ENCODE peak calls at places on chromosome 19, in five cellular contexts. P is dorsolateral prefrontal cortex, K is Peyer's patch, U is fibroblast of mammary gland, N is AG04450. O is an unnamed sample.

GRCh38 chr19:15427350-15427700 is 8.5 kb upstream of the AKAP8L start:
- DNase-seq in K (peak; percentile 43), U (no peak), N (no peak), P (no peak), O (no peak)

GRCh38 chr19:29596080-29596479 is 10.0 kb upstream of the POP4 start:
- DNase-seq in P (peak; percentile 4), K (no peak), N (no peak), U (no peak), O (no peak)

GRCh38 chr19:42250249-42250665 is 4.7 kb downstream of the ERF start:
- DNase-seq in N (no peak), U (no peak), K (no peak), P (no peak), O (no peak)

GRCh38 chr19:14473915-14474578 is 1.1 kb downstream of the PTGER1 start:
- DNase-seq in U (no peak), P (peak; percentile 55), N (no peak), K (no peak), O (no peak)

GRCh38 chr19:32172761-32173160 is 172.6 kb upstream of the ZNF507 start:
- DNase-seq in U (no peak), K (no peak), N (no peak), P (no peak), O (no peak)

GRCh38 chr19:28103916-28104315 is 1109.0 kb downstream of the UQCRFS1 start:
- DNase-seq in P (no peak), N (no peak), U (no peak), K (no peak), O (no peak)

GRCh38 chr19:41997851-41998229 is 3.8 kb upstream of the ATP1A3 start:
- DNase-seq in P (peak; percentile 78), U (no peak), N (no peak), K (no peak), O (no peak)

GRCh38 chr19:8456064-8456463 is 11.3 kb downstream of the HNRNPM start:
- DNase-seq in P (no peak), U (no peak), K (no peak), N (no peak), O (no peak)

GRCh38 chr19:33396701-33397535 is 23.4 kb downstream of the CEBPG start:
- DNase-seq in K (peak; percentile 47), N (no peak), P (peak; percentile 38), U (no peak), O (no peak)

GRCh38 chr19:49716154-49716553 is 25.2 kb downstream of the CPT1C start:
- DNase-seq in K (no peak), U (no peak), P (no peak), N (no peak), O (no peak)

GRCh38 chr19:42389899-42390298 is at the start of gene CNFN:
- DNase-seq in P (no peak), K (no peak), U (no peak), N (no peak), O (no peak)

GRCh38 chr19:38812841-38813320 is at the start of gene LGALS4:
- DNase-seq in N (no peak), U (no peak), P (no peak), K (peak; percentile 93), O (no peak)

GRCh38 chr19:28456264-28456663 is 756.7 kb downstream of the UQCRFS1 start:
- DNase-seq in U (no peak), K (no peak), N (no peak), P (no peak), O (no peak)

GRCh38 chr19:31308781-31309180 is 40.5 kb downstream of the TSHZ3 start:
- DNase-seq in K (no peak), N (no peak), U (no peak), P (no peak), O (no peak)

GRCh38 chr19:56309511-56310185 is 5.0 kb downstream of the ZSCAN5A start:
- DNase-seq in K (peak; percentile 58), P (no peak), N (no peak), U (peak; percentile 41), O (peak; percentile 30)

GRCh38 chr19:1294688-1295087 is 9.0 kb downstream of the EFNA2 start:
- DNase-seq in U (no peak), N (no peak), K (no peak), P (no peak), O (no peak)

GRCh38 chr19:31314156-31314555 is 35.1 kb downstream of the TSHZ3 start:
- DNase-seq in P (no peak), K (no peak), N (no peak), U (no peak), O (no peak)

GRCh38 chr19:17079710-17080440 is 4.3 kb downstream of the MYO9B start:
- DNase-seq in N (peak; percentile 99), P (peak; percentile 87), K (peak; percentile 59), U (peak; percentile 99), O (no peak)

DNA sequence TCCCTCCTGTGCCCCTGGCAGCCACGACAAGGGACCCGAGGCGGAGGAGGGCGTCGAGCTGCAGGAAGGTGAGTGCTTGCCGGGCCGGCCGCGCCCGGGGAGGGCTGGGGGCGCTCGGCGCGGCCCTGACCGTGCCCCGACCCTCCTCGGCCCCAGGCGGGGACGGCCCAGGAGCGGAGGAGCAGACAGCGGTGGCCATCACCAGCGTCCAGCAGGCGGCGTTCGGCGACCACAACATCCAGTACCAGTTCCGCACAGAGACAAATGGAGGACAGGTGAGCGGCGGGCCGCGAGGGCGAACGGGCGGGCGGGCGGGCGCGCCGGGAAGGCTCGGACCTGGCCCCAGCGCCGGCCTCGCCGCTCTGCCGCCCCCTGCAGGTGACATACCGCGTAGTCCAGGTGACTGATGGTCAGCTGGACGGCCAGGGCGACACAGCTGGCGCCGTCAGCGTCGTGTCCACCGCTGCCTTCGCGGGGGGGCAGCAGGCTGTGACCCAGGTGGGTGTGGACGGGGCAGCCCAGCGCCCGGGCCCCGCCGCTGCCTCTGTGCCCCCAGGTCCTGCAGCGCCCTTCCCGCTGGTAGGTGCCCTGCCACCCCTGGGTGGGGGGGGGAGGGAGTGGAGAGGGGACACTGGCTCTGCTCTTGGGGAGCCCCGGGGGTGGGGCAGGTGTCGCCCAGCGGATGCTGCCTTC is 809 bp downstream of the USF2 start:
- DNase-seq in N (peak; percentile 26), P (peak; percentile 89), K (peak; percentile 94), U (peak; percentile 74), O (peak; percentile 70)
- H3K4me3 ChIP-seq in N (peak overlapping the region; percentile 62), P (peak overlapping the region; percentile 84), K (peak overlapping the region; percentile 84), U (peak overlapping the region; percentile 38), O (peak overlapping the region; percentile 45)

GRCh38 chr19:55146648-55147218 is 2.3 kb downstream of the TNNT1 start:
- DNase-seq in N (no peak), K (no peak), P (no peak), U (no peak), O (no peak)

GRCh38 chr19:55149078-55150003 is at the start of gene TNNT1:
- DNase-seq in P (no peak), N (no peak), U (no peak), K (no peak), O (no peak)

GRCh38 chr19:55145241-55145640 is 3.8 kb downstream of the TNNT1 start:
- DNase-seq in K (no peak), N (no peak), P (no peak), U (no peak), O (no peak)

GRCh38 chr19:55147408-55148251 is 1.4 kb downstream of the TNNT1 start:
- DNase-seq in P (no peak), U (no peak), N (no peak), K (no peak), O (no peak)

DNA sequence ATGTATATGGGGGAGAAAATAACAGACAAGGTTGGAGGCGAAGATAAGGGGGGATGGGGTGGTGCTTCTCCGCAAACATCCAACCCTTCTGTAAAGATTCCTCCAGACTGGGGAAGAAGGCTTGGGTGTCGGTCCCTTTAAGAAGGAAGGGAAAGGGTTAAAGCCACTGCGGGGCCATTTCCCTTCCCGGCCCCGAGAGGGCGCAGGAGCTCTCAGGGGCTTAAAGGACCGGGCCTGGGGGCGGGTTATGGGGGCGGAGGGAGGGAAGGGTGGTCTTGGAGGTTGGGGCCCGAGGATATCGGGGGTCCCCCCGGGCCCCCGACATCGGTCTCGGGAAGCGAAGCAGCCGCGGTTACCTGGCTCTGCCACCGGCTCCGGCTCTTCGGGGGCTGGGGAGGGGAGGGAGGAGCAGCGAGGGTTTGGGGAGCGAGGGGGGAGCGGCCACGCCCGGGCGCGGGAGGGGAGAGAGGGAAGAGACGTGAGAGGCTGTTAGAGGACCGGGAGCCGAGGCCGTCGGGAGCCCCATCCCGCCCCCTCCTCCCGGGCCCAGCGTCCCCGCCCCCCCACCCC is 2.8 kb downstream of the TNNT1 start:
- DNase-seq in U (peak; percentile 26), P (no peak), N (no peak), K (no peak), O (no peak)
- H3K4me3 ChIP-seq in U (no peak overlapping the region), P (no peak overlapping the region), N (no peak overlapping the region), K (no peak overlapping the region), O (no peak overlapping the region)

GRCh38 chr19:46674416-46675178 is 13.6 kb upstream of the DACT3 start:
- DNase-seq in N (no peak), U (no peak), K (no peak), P (no peak), O (no peak)

DNA sequence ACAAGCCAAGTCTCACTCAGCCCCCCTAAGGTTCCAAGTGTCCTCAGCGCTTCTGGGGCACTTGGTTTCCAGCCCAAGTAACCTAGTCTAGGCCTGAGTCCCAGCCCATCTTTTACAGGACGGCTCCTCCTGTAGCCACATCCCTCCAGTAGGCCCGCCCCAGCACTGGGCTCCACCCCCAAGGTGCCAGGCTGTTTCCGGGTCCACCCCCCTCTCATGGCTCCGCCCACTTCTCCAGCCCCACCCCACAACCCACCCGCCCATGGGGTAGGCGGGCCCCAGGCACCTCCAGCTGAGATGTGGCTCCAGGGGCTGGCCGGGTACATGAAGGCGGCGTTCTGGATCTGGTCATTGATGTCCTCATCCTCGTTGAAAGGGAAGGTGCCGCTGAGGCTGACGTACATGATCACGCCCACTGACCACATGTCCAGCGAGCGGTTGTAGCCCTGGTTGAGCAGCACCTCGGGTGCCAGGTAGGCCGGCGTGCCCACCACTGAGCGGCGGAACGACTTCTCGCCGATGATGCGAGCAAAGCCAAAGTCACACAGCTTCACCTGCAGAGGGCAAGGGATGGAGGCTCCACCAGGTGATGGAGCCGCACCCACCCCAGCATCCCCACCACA is 17.2 kb upstream of the DACT3 start:
- DNase-seq in P (no peak), K (no peak), U (no peak), N (no peak), O (peak; percentile 49)
- H3K4me3 ChIP-seq in P (no peak overlapping the region), K (no peak overlapping the region), U (no peak overlapping the region), N (no peak overlapping the region), O (no peak overlapping the region)

GRCh38 chr19:19405919-19406877 is 723 bp downstream of the GATAD2A start:
- DNase-seq in N (no peak), P (no peak), U (peak; percentile 73), K (peak; percentile 78), O (peak; percentile 51)

GRCh38 chr19:19406878-19407639 is 1.6 kb downstream of the GATAD2A start:
- DNase-seq in K (peak; percentile 67), U (peak; percentile 57), N (no peak), P (peak; percentile 63), O (peak; percentile 63)

GRCh38 chr19:19407640-19407933 is 2.1 kb downstream of the GATAD2A start:
- DNase-seq in P (no peak), K (no peak), U (no peak), N (no peak), O (no peak)

GRCh38 chr19:19410553-19411550 is 5.4 kb downstream of the GATAD2A start:
- DNase-seq in N (no peak), K (no peak), U (no peak), P (no peak), O (peak; percentile 36)

GRCh38 chr19:19409235-19410030 is 4.0 kb downstream of the GATAD2A start:
- DNase-seq in U (no peak), P (no peak), K (no peak), N (no peak), O (peak; percentile 55)
- H3K4me3 ChIP-seq in U (no peak overlapping the region), P (no peak overlapping the region), K (no peak overlapping the region), N (no peak overlapping the region), O (no peak overlapping the region)

GRCh38 chr19:2602391-2603181 is 99.9 kb downstream of the GNG7 start:
- DNase-seq in P (peak; percentile 87), N (peak; percentile 80), U (peak; percentile 96), K (peak; percentile 63), O (no peak)
- H3K4me3 ChIP-seq in P (peak overlapping the region; percentile 44), N (peak overlapping the region; percentile 31), U (peak overlapping the region; percentile 15), K (no peak overlapping the region), O (no peak overlapping the region)

GRCh38 chr19:48398329-48399235 is 5.1 kb downstream of the GRIN2D start:
- DNase-seq in U (peak; percentile 83), P (no peak), N (no peak), K (peak; percentile 90), O (peak; percentile 85)
- H3K4me3 ChIP-seq in U (peak overlapping the region; percentile 62), P (peak overlapping the region; percentile 40), N (peak overlapping the region; percentile 53), K (peak overlapping the region; percentile 46), O (peak overlapping the region; percentile 35)